ENCODE peak calls at places on chromosomes 1 and 21, in ten cellular contexts. P, G, J, M, E, I, Y, N, C and S are unnamed samples. For H3K4me1, the result is how much of the 10 kb centered on the place peaks cover.

GRCh38 chr1:204513117-204513716 is 3.0 kb upstream of the MDM4 start:
- DNase-seq in P (no peak), G (no peak), J (peak), M (no peak), E (peak), I (no peak), Y (no peak), N (peak), C (no peak), S (peak)

GRCh38 chr1:183989078-183989577 is 48.4 kb downstream of the COLGALT2 start:
- DNase-seq in P (peak), G (no peak), J (peak), M (peak), E (no peak), I (peak), Y (no peak), N (no peak), C (peak), S (no peak)

GRCh38 chr1:19664453-19665043 is at the start of gene HTR6:
- DNase-seq in P (no peak), G (no peak), J (no peak), M (no peak), E (no peak), I (no peak), Y (no peak), N (peak), C (no peak), S (no peak)

GRCh38 chr21:44730028-44730395 is 18.6 kb upstream of the TSPEAR start:
- DNase-seq in P (peak), G (no peak), J (no peak), M (no peak), E (no peak), I (no peak), Y (no peak), N (no peak), C (no peak), S (no peak)

GRCh38 chr21:28615276-28615675 is 377.4 kb downstream of the LTN1 start:
- DNase-seq in P (no peak), G (no peak), J (no peak), M (peak), E (no peak), I (no peak), Y (no peak), N (no peak), C (peak), S (no peak)

GRCh38 chr1:85580046-85580411 is 532 bp upstream of the CCN1 start:
- DNase-seq in P (peak), G (no peak), J (peak), M (peak), E (peak), I (peak), Y (no peak), N (no peak), C (peak), S (no peak)

GRCh38 chr1:157626099-157626498 is 28.2 kb upstream of the FCRL4 start:
- DNase-seq in P (no peak), G (no peak), J (no peak), M (no peak), E (peak), I (no peak), Y (no peak), N (no peak), C (peak), S (no peak)

GRCh38 chr1:98429851-98430496 is 231.5 kb upstream of the SNX7 start:
- DNase-seq in P (no peak), G (no peak), J (no peak), M (no peak), E (peak), I (no peak), Y (no peak), N (no peak), C (peak), S (no peak)

GRCh38 chr21:45874716-45875415 is 106.7 kb upstream of the COL6A1 start:
- DNase-seq in P (no peak), G (no peak), J (peak), M (peak), E (no peak), I (no peak), Y (no peak), N (no peak), C (peak), S (no peak)

GRCh38 chr21:38806153-38806941 is 618 bp downstream of the ETS2 start:
- DNase-seq in P (peak), G (no peak), J (peak), M (no peak), E (no peak), I (peak), Y (no peak), N (peak), C (no peak), S (peak)

GRCh38 chr1:42737986-42738677 is 1.9 kb downstream of the CLDN19 start:
- DNase-seq in P (no peak), G (no peak), J (no peak), M (no peak), E (no peak), I (no peak), Y (no peak), N (no peak), C (no peak), S (no peak)

GRCh38 chr1:150895618-150896017 is 8.7 kb downstream of the CTXND2 start:
- DNase-seq in P (no peak), G (no peak), J (peak), M (no peak), E (no peak), I (no peak), Y (no peak), N (no peak), C (peak), S (no peak)

GRCh38 chr1:16075337-16076002 is 2.0 kb upstream of the FAM131C start:
- DNase-seq in P (peak), G (no peak), J (peak), M (peak), E (no peak), I (peak), Y (no peak), N (no peak), C (peak), S (no peak)

GRCh38 chr1:206962269-206962668 is 8.0 kb downstream of the FCAMR start:
- DNase-seq in P (no peak), G (no peak), J (no peak), M (no peak), E (no peak), I (no peak), Y (no peak), N (no peak), C (no peak), S (no peak)
- H3K4me3 ChIP-seq in P (no peak), G (no peak), J (no peak), M (no peak), E (no peak), I (no peak), Y (no peak), N (no peak), C (no peak), S (no peak)

GRCh38 chr1:213980906-213981305 is 6.9 kb upstream of the PROX1 start:
- DNase-seq in P (no peak), G (no peak), J (no peak), M (no peak), E (no peak), I (no peak), Y (no peak), N (no peak), C (no peak), S (no peak)

GRCh38 chr1:213983589-213984386 is 4.0 kb upstream of the PROX1 start:
- DNase-seq in P (no peak), G (no peak), J (no peak), M (no peak), E (no peak), I (no peak), Y (no peak), N (no peak), C (no peak), S (no peak)

GRCh38 chr1:213982515-213982813 is 5.3 kb upstream of the PROX1 start:
- DNase-seq in P (no peak), G (no peak), J (no peak), M (no peak), E (no peak), I (no peak), Y (no peak), N (no peak), C (no peak), S (no peak)

GRCh38 chr1:213984387-213985180 is 3.2 kb upstream of the PROX1 start:
- DNase-seq in P (no peak), G (no peak), J (no peak), M (no peak), E (no peak), I (no peak), Y (no peak), N (no peak), C (no peak), S (no peak)

DNA sequence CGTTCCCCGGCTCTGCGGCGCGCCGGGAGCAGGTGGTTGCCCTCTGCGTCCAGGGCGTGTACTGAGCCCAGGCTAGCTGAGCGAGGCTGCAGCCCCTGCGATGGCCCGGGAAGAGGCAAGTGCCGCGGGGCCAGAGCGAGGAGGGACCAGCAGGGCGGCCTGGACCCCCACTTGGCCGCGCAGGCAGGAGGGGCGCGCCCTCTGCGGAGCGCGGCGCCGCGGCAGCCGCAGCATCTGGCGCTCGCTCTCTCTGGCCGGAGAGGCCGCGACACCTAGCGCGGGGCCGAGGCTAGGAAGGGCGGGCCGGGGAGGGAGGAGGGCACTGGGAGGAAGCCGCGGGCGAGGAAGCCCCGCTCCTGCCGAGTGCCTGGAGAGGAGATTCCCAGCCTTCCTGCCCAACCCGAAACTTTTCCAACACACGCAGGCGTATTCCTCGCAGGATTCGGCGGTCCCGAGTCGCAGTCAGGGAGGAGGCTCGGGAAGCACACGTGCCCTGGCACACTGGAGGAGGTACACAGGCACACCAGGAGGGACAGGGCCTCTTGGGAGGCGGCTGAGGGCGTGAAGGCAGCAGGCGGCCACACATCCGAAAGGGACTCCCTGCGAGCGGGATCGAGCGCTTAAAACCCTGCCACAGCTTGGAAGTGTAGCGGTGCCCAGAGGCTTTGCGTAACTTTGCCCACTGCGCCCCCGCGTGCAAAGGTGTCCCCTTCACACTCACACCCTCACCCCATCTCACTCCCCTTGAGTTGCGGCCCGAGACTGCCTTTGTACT is 4.8 kb upstream of the PROX1 start:
- DNase-seq in P (no peak), G (no peak), J (peak), M (no peak), E (no peak), I (no peak), Y (no peak), N (no peak), C (no peak), S (no peak)
- H3K27ac ChIP-seq in P (no peak), G (no peak), J (no peak), M (no peak), E (no peak), I (peak), Y (no peak), N (no peak), C (no peak), S (no peak)

GRCh38 chr1:201302168-201302896 is 19.0 kb downstream of the PKP1 start:
- DNase-seq in P (no peak), G (no peak), J (no peak), M (no peak), E (peak), I (no peak), Y (no peak), N (no peak), C (no peak), S (no peak)

GRCh38 chr1:201305815-201306214 is 22.5 kb downstream of the PKP1 start:
- DNase-seq in P (no peak), G (no peak), J (no peak), M (no peak), E (no peak), I (no peak), Y (no peak), N (no peak), C (no peak), S (no peak)

GRCh38 chr1:201307760-201308499 is 24.6 kb downstream of the PKP1 start:
- DNase-seq in P (no peak), G (no peak), J (no peak), M (no peak), E (peak), I (no peak), Y (no peak), N (no peak), C (peak), S (no peak)

GRCh38 chr1:201307239-201307638 is 23.9 kb downstream of the PKP1 start:
- DNase-seq in P (no peak), G (no peak), J (no peak), M (no peak), E (no peak), I (no peak), Y (no peak), N (no peak), C (peak), S (no peak)

DNA sequence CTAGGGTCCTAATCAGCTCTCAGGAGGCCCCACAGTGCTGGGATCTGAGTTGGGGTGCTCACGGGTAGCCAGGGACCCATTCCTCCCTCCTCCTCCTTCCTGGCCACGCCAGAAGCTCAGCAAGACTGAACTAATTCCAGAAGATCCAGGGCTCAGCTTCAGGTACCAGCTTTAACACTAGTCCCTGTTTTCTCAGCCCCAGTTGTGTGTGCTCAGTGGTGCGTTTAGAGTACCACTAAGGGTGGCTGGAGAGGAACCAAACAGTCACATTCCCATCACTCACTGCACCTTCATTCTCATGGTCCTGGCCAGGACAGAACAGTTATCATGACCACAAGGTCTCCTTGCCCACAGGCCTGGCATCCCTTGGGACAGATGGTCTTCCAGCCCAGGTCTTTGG is 20.8 kb downstream of the PKP1 start:
- DNase-seq in P (no peak), G (no peak), J (no peak), M (no peak), E (no peak), I (no peak), Y (no peak), N (no peak), C (no peak), S (no peak)
- H3K4me1 ChIP-seq in P (under half), G (half or more), J (under half), M (under half), E (under half), I (under half), Y (under half), N (under half), C (half or more), S (under half)

DNA sequence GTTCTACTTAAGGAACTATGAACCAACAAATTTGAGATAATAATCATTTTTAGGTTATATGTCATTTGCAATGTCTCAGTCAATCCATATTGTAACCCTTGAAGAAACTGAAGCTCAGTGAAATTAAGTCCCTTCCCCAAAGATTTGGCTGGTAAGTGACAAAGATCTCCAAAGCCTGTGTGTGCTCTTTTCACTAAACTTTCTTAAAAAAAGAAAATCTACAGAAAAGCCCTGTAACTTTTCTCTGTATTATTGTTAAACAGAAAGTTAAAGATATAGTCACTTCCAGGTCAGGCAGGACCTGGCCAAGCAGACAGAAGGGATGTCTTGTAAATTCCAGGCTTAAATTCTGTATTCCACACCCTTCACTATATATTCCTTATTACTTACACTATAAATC is 1.5 kb downstream of the LIX1L start:
- DNase-seq in P (no peak), G (no peak), J (no peak), M (no peak), E (no peak), I (no peak), Y (no peak), N (no peak), C (no peak), S (no peak)
- H3K4me3 ChIP-seq in P (peak), G (peak), J (no peak), M (peak), E (peak), I (peak), Y (peak), N (peak), C (peak), S (peak)

DNA sequence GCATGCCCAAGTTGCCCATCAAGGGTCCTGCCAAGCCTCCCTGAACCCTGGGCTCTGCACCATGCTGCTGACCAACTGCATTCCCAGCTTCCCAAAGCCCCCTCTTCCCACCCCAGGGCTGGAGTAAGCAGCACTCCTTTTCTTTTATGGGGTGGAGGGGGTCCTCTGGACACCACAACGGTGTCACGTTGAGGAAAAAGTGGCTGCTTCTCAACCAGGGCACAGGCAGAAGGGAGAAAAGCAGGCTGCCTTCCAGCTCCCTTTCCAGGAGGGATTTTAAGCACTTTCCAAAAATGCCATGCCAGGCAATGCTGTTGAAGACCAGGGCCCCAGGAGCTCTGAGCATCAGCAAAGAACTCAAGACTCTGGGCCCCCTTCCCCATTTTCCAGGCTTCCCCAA is 691 bp downstream of the RIMS3 start:
- DNase-seq in P (no peak), G (no peak), J (no peak), M (no peak), E (no peak), I (no peak), Y (no peak), N (no peak), C (no peak), S (no peak)
- H3K27ac ChIP-seq in P (peak), G (no peak), J (no peak), M (no peak), E (no peak), I (no peak), Y (no peak), N (peak), C (no peak), S (no peak)

DNA sequence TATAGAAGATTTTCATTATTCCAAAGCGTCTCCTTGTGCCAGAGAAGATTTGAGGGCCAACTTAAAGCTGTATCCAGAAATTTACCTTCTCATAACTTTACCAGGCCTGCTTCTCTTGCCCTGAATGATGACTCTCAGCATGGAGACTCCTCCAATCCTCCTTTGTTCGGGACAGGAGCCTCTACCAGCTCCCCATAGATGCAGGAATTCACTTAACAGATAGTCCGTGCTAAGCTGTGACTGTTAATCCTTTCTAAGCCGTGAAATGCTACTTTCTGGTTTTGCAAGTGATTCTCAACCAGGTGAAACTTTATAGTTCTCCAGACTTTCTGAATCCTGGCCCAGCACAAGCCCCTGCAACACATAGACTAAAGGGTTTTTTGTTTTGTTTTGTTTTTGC is 31.8 kb upstream of the KCND3 start:
- DNase-seq in P (no peak), G (no peak), J (no peak), M (no peak), E (no peak), I (no peak), Y (no peak), N (no peak), C (no peak), S (no peak)
- H3K4me1 ChIP-seq in P (under half), G (under half), J (under half), M (under half), E (under half), I (under half), Y (under half), N (under half), C (under half), S (under half)